ENCODE peak calls at places on chromosome 21, in nine cellular contexts. K is GM12891, L is stomach, H is ovary, J is Peyer's patch, D is IMR-90, M is heart left ventricle, Z is esophagus squamous epithelium, N is upper lobe of left lung. C is an unnamed sample.

GRCh38 chr21:37367758-37368535 is 1.4 kb downstream of the DYRK1A start:
- DNase-seq in Z (no peak), N (peak; percentile 86), M (peak; percentile 63), J (peak; percentile 58), H (peak; percentile 70), D (peak; percentile 35), L (peak; percentile 44), K (no peak), C (no peak)

GRCh38 chr21:43609501-43610340 is 49.6 kb downstream of the HSF2BP start:
- DNase-seq in Z (no peak), M (no peak), L (peak; percentile 84), K (no peak), D (peak; percentile 88), N (no peak), J (no peak), H (no peak), C (no peak)

GRCh38 chr21:44532712-44533111 is 7.3 kb downstream of the KRTAP10-1 start:
- DNase-seq in J (no peak), H (peak; percentile 17), M (no peak), L (no peak), Z (no peak), K (no peak), D (no peak), N (no peak), C (no peak)

GRCh38 chr21:44434936-44435635 is 20.2 kb upstream of the LRRC3 start:
- DNase-seq in J (peak; percentile 34), L (no peak), H (no peak), D (no peak), N (peak; percentile 64), K (no peak), M (no peak), Z (no peak), C (no peak)

GRCh38 chr21:29849735-29850176 is 90.0 kb downstream of the GRIK1 start:
- DNase-seq in D (peak; percentile 57), Z (no peak), H (peak; percentile 36), N (no peak), J (peak; percentile 75), L (peak; percentile 35), M (peak; percentile 31), K (peak; percentile 17), C (peak; percentile 20)

GRCh38 chr21:38140192-38140905 is 116.4 kb upstream of the KCNJ15 start:
- DNase-seq in N (no peak), D (peak; percentile 25), K (no peak), H (no peak), Z (no peak), M (peak; percentile 65), L (peak; percentile 43), J (peak; percentile 48), C (no peak)

GRCh38 chr21:28865488-28866186 is 127.0 kb downstream of the LTN1 start:
- DNase-seq in J (no peak), H (no peak), M (no peak), L (no peak), K (no peak), N (no peak), D (no peak), Z (no peak), C (no peak)

GRCh38 chr21:31630062-31630711 is 29.3 kb upstream of the SOD1 start:
- DNase-seq in H (no peak), K (no peak), D (peak; percentile 93), M (no peak), Z (no peak), L (peak; percentile 84), N (no peak), J (peak; percentile 72), C (no peak)

GRCh38 chr21:43701936-43702784 is 16.8 kb upstream of the PDXK start:
- DNase-seq in D (no peak), L (no peak), K (no peak), Z (no peak), H (no peak), M (no peak), J (no peak), N (no peak), C (no peak)

GRCh38 chr21:35226302-35226701 is 177.2 kb upstream of the RUNX1 start:
- DNase-seq in H (no peak), K (no peak), J (no peak), N (no peak), Z (no peak), M (no peak), L (peak; percentile 45), D (peak; percentile 75), C (no peak)

GRCh38 chr21:42435833-42436232 is 32.1 kb downstream of the UBASH3A start:
- DNase-seq in Z (no peak), J (no peak), N (no peak), K (no peak), M (no peak), H (no peak), D (no peak), L (no peak), C (no peak)

GRCh38 chr21:42432695-42433094 is 29.0 kb downstream of the UBASH3A start:
- DNase-seq in L (no peak), M (no peak), D (no peak), J (no peak), Z (no peak), H (no peak), N (no peak), K (no peak), C (no peak)

GRCh38 chr21:42434884-42435283 is 31.2 kb downstream of the UBASH3A start:
- DNase-seq in L (no peak), H (no peak), M (no peak), N (no peak), Z (no peak), D (no peak), K (no peak), J (no peak), C (no peak)

GRCh38 chr21:42435401-42435800 is 31.7 kb downstream of the UBASH3A start:
- DNase-seq in Z (no peak), H (no peak), N (no peak), K (no peak), J (no peak), M (no peak), D (no peak), L (no peak), C (no peak)

DNA sequence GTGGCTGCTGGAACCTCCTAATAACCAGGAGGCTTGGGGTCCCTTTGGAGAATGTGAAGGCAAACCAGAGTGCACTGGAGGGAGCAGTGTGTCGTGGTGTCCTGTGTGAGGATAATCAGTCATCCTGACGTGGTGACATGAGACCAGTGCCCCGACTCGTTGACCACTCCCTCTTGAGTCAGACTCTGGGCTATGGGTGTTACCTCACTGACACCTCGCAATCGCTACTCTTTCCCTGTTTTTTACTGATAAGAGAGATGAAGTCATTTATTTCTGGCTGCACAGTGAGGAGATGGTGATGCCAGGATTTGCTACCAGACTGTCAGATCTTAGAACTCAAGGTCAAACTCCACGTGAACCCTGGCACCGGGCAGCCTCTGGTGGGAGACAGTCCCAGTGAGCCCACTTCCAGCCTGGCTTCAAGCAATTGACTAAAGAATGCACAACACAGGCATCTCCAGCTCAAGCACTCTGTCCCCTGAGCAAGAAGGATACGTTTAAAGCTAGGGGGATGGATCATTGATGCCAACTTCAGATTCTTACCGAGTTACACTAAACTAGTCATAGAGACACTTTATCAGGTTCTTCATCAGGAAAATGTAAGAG is 30.3 kb downstream of the UBASH3A start:
- DNase-seq in N (no peak), L (peak; percentile 42), K (no peak), H (no peak), J (peak; percentile 82), D (no peak), Z (no peak), M (no peak), C (no peak)
- TF ChIP-seq POLR2A in N (no peak), L (no peak), K (no peak), H (no peak), J (no peak), D (no peak), Z (no peak), M (no peak), C (no peak)

GRCh38 chr21:46324390-46325072 is 575 bp downstream of the PCNT start:
- DNase-seq in N (peak; percentile 98), H (peak; percentile 93), J (peak; percentile 93), L (peak; percentile 90), K (peak; percentile 86), D (peak; percentile 70), Z (peak; percentile 69), M (peak; percentile 88), C (peak; percentile 74)
- TF ChIP-seq POLR2A in N (no peak), H (peak; percentile 6), J (peak; percentile 16), L (peak; percentile 16), K (peak; percentile 20), D (no peak), Z (no peak), M (peak; percentile 26), C (peak; percentile 86)

DNA sequence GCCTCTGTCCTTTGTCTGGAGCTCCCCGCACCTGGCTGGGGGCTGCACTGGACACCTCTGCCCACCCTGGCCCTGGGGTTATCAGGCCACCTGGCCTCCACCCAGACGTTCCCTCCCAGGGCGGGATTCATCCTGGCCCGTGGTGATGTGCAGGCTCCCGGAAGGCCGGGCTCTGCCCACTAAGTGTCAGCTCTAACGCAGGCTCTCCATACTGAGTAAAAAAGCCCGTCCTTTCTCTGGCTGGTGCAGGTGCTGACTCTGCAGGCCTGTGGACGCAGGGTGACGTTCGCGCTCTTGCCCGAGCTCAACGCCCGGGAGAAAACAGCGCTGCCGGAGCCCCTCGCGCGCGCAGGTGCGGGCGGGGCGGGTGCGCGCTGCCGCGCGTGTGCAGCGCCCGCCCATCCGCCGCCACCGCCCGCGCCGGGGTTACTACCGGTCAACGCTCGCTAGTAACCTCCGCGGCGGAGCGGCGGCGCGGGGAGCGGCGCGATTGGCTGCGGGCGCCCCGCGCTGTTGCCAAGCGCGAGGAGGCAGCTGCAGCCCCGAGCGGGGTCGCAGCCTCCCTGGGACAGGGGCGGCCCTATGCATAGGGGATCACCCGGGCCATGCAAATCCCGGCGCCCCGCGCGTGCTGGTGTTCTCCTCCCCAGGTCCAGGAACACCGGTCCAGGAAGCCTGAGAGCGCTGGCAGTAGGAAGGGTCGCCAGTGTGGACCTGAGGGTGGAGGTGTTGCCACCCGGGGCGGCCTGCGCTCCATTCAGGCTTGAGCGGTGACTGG is 15.7 kb downstream of the ABCG1 start:
- DNase-seq in L (peak; percentile 84), D (peak; percentile 45), H (peak; percentile 78), M (peak; percentile 83), J (peak; percentile 92), Z (no peak), K (peak; percentile 62), N (peak; percentile 96), C (no peak)
- TF ChIP-seq POLR2A in L (no peak), D (no peak), H (no peak), M (peak; percentile 31), J (peak; percentile 31), Z (no peak), K (no peak), N (no peak), C (no peak)

DNA sequence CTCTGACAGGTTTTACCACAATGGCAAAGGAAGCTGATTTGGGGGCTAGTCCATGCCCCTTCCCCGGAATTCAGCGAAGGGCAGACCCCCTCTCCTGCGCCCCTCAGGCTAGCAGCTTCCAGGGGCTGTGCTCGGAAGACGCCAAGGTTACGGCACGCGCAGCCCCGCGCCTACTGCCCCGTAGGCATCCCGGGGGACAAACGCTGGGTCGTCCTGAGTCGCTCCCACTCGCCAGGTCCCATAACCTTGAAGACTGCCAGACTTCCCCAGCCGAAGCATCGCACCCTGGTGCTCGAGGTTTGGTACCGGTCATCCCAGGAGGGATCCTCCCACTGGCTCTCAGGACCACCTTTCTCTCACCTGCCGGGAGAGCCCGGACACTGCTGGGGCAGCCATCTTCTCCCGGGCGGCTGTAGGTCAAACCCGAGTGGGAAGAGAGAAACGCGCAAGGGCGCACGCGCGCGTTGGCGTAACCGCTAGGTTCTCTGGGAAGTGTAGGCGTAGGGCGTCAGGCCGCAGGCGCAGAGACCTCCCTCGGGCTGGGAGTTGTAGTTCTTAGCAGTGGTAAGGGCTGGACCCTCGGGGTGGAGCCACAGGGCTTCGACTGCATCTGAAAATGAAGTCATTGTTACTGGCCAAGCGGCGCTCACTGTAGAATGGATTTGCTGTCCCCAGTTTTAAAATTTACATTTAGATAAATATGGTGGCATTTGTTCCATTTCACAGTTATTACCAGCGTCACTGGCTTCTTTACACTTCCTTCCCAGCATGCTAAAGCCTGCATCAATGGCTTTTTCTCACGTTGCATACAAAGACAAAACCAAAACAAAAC is at the start of gene ATP5PO:
- DNase-seq in K (peak; percentile 78), N (peak; percentile 99), J (peak; percentile 99), H (peak; percentile 98), M (peak; percentile 99), L (peak; percentile 99), D (peak; percentile 98), Z (peak; percentile 83), C (peak; percentile 94)
- TF ChIP-seq POLR2A in K (peak; percentile 96), N (peak; percentile 79), J (peak; percentile 84), H (peak; percentile 61), M (peak; percentile 92), L (peak; percentile 61), D (peak; percentile 86), Z (peak; percentile 91), C (peak; percentile 95)

C was measured in H54.